ENCODE peak calls at places on chromosomes 5 and 9, in four cellular contexts. L, A, W and R are unnamed samples.

GRCh38 chr5:62077823-62078550 is 228.0 kb upstream of the KIF2A start:
- DNase-seq in L (no peak), A (no peak), W (no peak), R (no peak)

GRCh38 chr9:115691097-115691496 is 462.5 kb upstream of the PAPPA start:
- DNase-seq in L (peak; percentile 95), A (no peak), W (no peak), R (peak; percentile 98)

GRCh38 chr5:127988149-127988755 is 95.3 kb upstream of the SLC12A2 start:
- DNase-seq in L (peak; percentile 89), A (no peak), W (no peak), R (peak; percentile 56)

GRCh38 chr5:100576217-100576751 is 41.1 kb downstream of the FAM174A start:
- DNase-seq in L (no peak), A (no peak), W (no peak), R (no peak)

GRCh38 chr5:177111720-177112394 is 21.7 kb upstream of the NSD1 start:
- DNase-seq in L (no peak), A (peak; percentile 84), W (no peak), R (no peak)

GRCh38 chr5:148336704-148337435 is 1.5 kb downstream of the SPINK9 start:
- DNase-seq in L (no peak), A (no peak), W (no peak), R (no peak)

GRCh38 chr9:96169488-96169887 is 132.5 kb downstream of the HSD17B3 start:
- DNase-seq in L (no peak), A (no peak), W (no peak), R (no peak)

GRCh38 chr5:60541980-60542379 is 158.0 kb downstream of the DEPDC1B start:
- DNase-seq in L (peak; percentile 21), A (no peak), W (no peak), R (no peak)

GRCh38 chr9:73149371-73150067 is 2.1 kb upstream of the ANXA1 start:
- DNase-seq in L (peak; percentile 72), A (peak; percentile 27), W (no peak), R (no peak)

GRCh38 chr9:95368377-95369160 is 51.1 kb upstream of the FANCC start:
- DNase-seq in L (no peak), A (no peak), W (no peak), R (no peak)

GRCh38 chr9:33719581-33720374 is 75.6 kb upstream of the PRSS3 start:
- DNase-seq in L (no peak), A (peak; percentile 31), W (no peak), R (no peak)

GRCh38 chr5:172816887-172817418 is 17.1 kb upstream of the ERGIC1 start:
- DNase-seq in L (peak; percentile 77), A (no peak), W (no peak), R (no peak)

GRCh38 chr5:161851691-161852299 is 3.9 kb downstream of the GABRA1 start:
- DNase-seq in L (no peak), A (no peak), W (no peak), R (no peak)

GRCh38 chr5:4738298-4738697 is 401.8 kb upstream of the ADAMTS16 start:
- DNase-seq in L (no peak), A (no peak), W (no peak), R (no peak)

GRCh38 chr5:80960531-80961375 is 590 bp downstream of the RASGRF2 start:
- DNase-seq in L (peak; percentile 32), A (peak; percentile 46), W (peak; percentile 29), R (no peak)

GRCh38 chr5:172640822-172641358 is at the start of gene NEURL1B:
- DNase-seq in L (peak; percentile 40), A (peak; percentile 84), W (peak; percentile 81), R (peak; percentile 3)

GRCh38 chr5:31412324-31412723 is 119.6 kb downstream of the DROSHA start:
- DNase-seq in L (no peak), A (no peak), W (no peak), R (peak; percentile 8)

GRCh38 chr9:1100945-1101344 is 50.8 kb downstream of the DMRT2 start:
- DNase-seq in L (peak; percentile 17), A (no peak), W (peak; percentile 24), R (no peak)

GRCh38 chr5:54310433-54311177 is at the start of gene ARL15:
- DNase-seq in L (peak; percentile 97), A (peak; percentile 96), W (peak; percentile 99), R (peak; percentile 94)

GRCh38 chr5:95846554-95847260 is 24.2 kb upstream of the GLRX start:
- DNase-seq in L (peak; percentile 68), A (peak; percentile 86), W (peak; percentile 71), R (peak; percentile 55)

GRCh38 chr9:68678430-68678829 is 26.6 kb upstream of the PIP5K1B start:
- DNase-seq in L (no peak), A (peak; percentile 23), W (peak; percentile 5), R (no peak)

GRCh38 chr9:94922691-94923107 is 196.2 kb downstream of the AOPEP start:
- DNase-seq in L (no peak), A (no peak), W (no peak), R (no peak)

GRCh38 chr5:13957032-13957645 is 12.7 kb upstream of the DNAH5 start:
- DNase-seq in L (peak; percentile 26), A (peak; percentile 33), W (peak; percentile 18), R (peak; percentile 30)

GRCh38 chr5:66415208-66415607 is 181.0 kb upstream of the MAST4 start:
- DNase-seq in L (no peak), A (no peak), W (no peak), R (no peak)

GRCh38 chr9:88197781-88198345 is 59.6 kb upstream of the SPATA31C2 start:
- DNase-seq in L (peak; percentile 68), A (no peak), W (no peak), R (peak; percentile 51)

GRCh38 chr9:78033870-78034269 is 2.3 kb upstream of the GNAQ start:
- DNase-seq in L (no peak), A (no peak), W (no peak), R (no peak)

GRCh38 chr5:56740868-56741267 is 74.5 kb upstream of the MAP3K1 start:
- DNase-seq in L (no peak), A (no peak), W (no peak), R (no peak)

GRCh38 chr5:160296496-160296895 is 15.9 kb downstream of the CCNJL start:
- DNase-seq in L (no peak), A (no peak), W (no peak), R (no peak)

GRCh38 chr5:89043676-89044075 is 160.7 kb upstream of the MEF2C start:
- DNase-seq in L (peak; percentile 30), A (peak; percentile 9), W (no peak), R (no peak)

GRCh38 chr5:132224721-132225120 is 2.9 kb downstream of the P4HA2 start:
- DNase-seq in L (peak; percentile 39), A (no peak), W (peak; percentile 2), R (peak; percentile 31)

GRCh38 chr5:83082750-83083149 is 5.4 kb downstream of the XRCC4 start:
- DNase-seq in L (no peak), A (no peak), W (no peak), R (no peak)

DNA sequence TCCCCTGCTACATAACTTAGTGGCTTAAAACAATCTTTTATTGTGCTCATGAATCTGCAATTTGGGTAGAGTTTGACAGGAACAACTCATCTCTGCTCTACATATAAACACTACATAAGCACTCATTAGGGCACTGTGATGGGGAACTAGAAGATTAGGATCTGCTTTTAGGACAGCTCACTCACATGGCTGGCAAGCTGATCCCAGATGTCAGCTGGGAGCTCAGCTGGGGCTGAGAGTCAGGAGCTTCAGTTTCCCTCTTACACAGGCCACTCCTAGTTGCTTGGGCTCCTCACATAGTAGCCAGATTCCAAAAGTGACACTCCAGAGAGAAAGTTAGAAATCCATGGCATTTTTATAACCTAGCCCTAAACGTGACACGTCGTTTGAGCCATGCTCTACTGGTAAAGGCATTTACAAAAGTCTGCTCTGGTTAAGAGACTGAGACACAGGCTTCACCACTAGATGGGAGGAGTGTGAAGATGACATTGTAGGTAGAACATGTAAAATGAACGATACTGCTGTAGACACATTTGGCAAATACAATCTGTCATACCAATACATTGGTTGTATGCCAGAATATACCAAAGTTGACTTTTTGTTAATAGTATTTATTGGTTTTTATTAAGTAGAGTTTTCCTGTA is 23.6 kb downstream of the SCAI start:
- DNase-seq in L (peak; percentile 56), A (no peak), W (no peak), R (no peak)
- TF ChIP-seq CTCF in L (peak; percentile 29), A (no peak), W (no peak), R (peak; percentile 24)

GRCh38 chr5:180799194-180799593 is 3.4 kb downstream of the MGAT1 start:
- DNase-seq in L (no peak), A (no peak), W (no peak), R (no peak)
- TF ChIP-seq CTCF in L (peak; percentile 10), A (no peak), W (peak; percentile 45), R (peak; percentile 11)

GRCh38 chr5:110265199-110265598 is 461.3 kb downstream of the TMEM232 start:
- DNase-seq in L (no peak), A (no peak), W (no peak), R (no peak)

GRCh38 chr5:110269478-110270142 is 456.9 kb downstream of the TMEM232 start:
- DNase-seq in L (no peak), A (no peak), W (no peak), R (peak; percentile 18)

GRCh38 chr5:110268985-110269384 is 457.5 kb downstream of the TMEM232 start:
- DNase-seq in L (no peak), A (no peak), W (no peak), R (no peak)

GRCh38 chr5:110267714-110268113 is 458.8 kb downstream of the TMEM232 start:
- DNase-seq in L (no peak), A (no peak), W (no peak), R (no peak)

DNA sequence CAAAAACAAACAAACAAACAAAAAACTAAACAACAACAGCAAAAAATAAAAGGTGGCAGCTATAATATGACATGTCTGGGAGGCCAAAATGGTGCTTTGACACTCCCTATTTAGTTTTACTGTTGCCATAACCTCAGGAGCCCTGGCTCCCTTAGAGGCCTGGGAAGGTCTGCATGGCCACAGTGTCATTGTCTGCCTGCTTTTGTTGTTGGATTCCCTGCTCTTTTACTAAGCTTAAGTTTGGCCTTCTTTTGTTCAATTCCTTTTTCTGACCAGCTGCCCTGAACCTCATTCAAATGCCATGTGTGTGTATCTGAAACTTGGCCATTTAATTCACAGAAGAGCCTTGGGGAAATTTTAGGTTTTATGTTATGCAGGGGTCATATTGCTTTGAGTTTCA is 458.2 kb downstream of the TMEM232 start:
- DNase-seq in L (no peak), A (no peak), W (no peak), R (no peak)
- TF ChIP-seq CTCF in L (no peak), A (no peak), W (no peak), R (no peak)

DNA sequence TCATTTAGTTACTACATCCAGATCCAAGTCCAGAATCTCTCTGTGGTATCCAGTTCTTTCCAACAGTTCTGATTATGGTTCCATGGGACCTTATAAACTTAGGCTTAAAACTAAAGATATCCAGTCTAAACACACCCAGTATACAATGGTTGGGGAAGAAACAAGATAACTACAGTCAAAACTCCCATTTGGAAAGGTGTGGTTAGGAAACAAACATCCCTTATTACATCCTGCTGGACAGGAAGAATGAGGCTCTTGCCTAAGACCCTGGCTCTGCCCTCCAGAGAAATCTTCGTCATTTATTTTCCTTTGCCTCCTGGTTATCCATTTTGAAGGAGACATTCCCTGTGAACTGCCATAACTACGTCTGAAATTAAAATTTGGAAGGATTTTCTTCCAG is 64.6 kb upstream of the EPB41L4A start:
- DNase-seq in L (no peak), A (no peak), W (no peak), R (no peak)
- TF ChIP-seq CTCF in L (no peak), A (no peak), W (no peak), R (no peak)

DNA sequence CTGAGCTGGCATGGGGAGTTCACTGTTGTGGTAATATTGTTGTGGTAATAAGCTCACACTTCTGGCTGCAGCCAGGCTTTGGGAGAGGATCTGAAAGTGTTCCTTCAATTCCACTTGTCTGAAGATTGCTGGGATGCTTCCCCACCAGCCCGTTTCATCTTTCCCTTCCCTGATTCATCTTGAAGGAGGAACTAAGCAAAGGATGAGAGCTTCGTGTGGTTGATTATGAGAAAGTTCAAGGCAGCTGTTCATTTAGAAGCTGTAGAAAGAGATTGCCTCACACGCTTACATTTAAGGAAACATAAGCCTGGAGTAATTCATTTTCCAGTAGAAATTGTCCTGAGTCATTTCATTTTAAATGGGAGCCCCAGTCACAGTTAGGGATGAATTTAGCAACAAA is 122.4 kb upstream of the GAS1 start:
- DNase-seq in L (peak; percentile 26), A (no peak), W (no peak), R (no peak)
- TF ChIP-seq CTCF in L (no peak), A (no peak), W (no peak), R (no peak)